ENCODE peak calls at places on chromosomes 16 and 17, in seven cellular contexts. F, D, T, A, M, P and S are unnamed samples.
A peak's percentile ranks its signal among the peaks of the same experiment; 100 is the strongest.

GRCh38 chr16:30054451-30054850 is 11.1 kb upstream of the ALDOA start:
- DNase-seq in M (no peak), T (no peak), A (no peak), D (no peak), F (no peak), P (no peak), S (no peak)

GRCh38 chr16:29899516-29900101 is at the start of gene SEZ6L2:
- DNase-seq in A (peak; percentile 84), T (no peak), F (peak; percentile 84), D (peak; percentile 48), M (peak; percentile 73), P (no peak), S (peak; percentile 75)

GRCh38 chr17:78748730-78749317 is 33.2 kb downstream of the CYTH1 start:
- DNase-seq in M (no peak), F (no peak), P (no peak), A (peak; percentile 90), T (peak; percentile 74), D (peak; percentile 100), S (no peak)

GRCh38 chr17:52660692-52661091 is 502.2 kb upstream of the CA10 start:
- DNase-seq in A (no peak), D (no peak), M (no peak), T (no peak), P (no peak), F (no peak), S (no peak)

GRCh38 chr16:75251280-75252048 is at the start of gene BCAR1:
- DNase-seq in M (peak; percentile 86), A (no peak), P (no peak), T (no peak), D (peak; percentile 50), F (peak; percentile 89), S (peak; percentile 91)

GRCh38 chr17:66964083-66964771 is at the start of gene CACNG4:
- DNase-seq in P (no peak), D (no peak), F (no peak), T (no peak), M (no peak), A (no peak), S (no peak)

GRCh38 chr17:40699880-40700279 is 3.7 kb downstream of the KRT24 start:
- DNase-seq in M (no peak), A (no peak), T (no peak), F (no peak), P (no peak), D (no peak), S (no peak)

GRCh38 chr17:75047398-75048098 is 523 bp downstream of the KCTD2 start:
- DNase-seq in D (peak; percentile 36), P (no peak), T (peak; percentile 14), F (peak; percentile 38), M (peak; percentile 54), A (peak; percentile 55), S (peak; percentile 61)

GRCh38 chr17:45935710-45936509 is 41.6 kb downstream of the MAPT start:
- DNase-seq in M (no peak), T (no peak), F (no peak), D (no peak), A (no peak), P (no peak), S (no peak)

GRCh38 chr17:48162305-48162934 is 54.9 kb downstream of the SNX11 start:
- DNase-seq in P (no peak), D (no peak), A (no peak), F (no peak), T (no peak), M (no peak), S (no peak)

GRCh38 chr16:49698931-49699715 is 156.8 kb downstream of the ZNF423 start:
- DNase-seq in D (no peak), F (no peak), M (no peak), P (no peak), A (no peak), T (no peak), S (no peak)

GRCh38 chr17:62109378-62109902 is 44.4 kb upstream of the MED13 start:
- DNase-seq in D (peak; percentile 96), A (peak; percentile 79), M (peak; percentile 0), P (no peak), F (peak; percentile 18), T (peak; percentile 17), S (peak; percentile 91)

GRCh38 chr16:19392352-19392751 is 25.3 kb upstream of the TMC5 start:
- DNase-seq in F (no peak), P (no peak), A (no peak), D (no peak), T (no peak), M (no peak), S (no peak)

GRCh38 chr17:58184308-58184985 is 8.1 kb upstream of the EPX start:
- DNase-seq in A (no peak), F (peak; percentile 15), P (no peak), D (peak; percentile 88), T (no peak), M (no peak), S (no peak)

GRCh38 chr17:77375917-77376651 is 235.3 kb downstream of the SEC14L1 start:
- DNase-seq in F (no peak), T (peak; percentile 36), D (no peak), M (peak; percentile 55), A (peak; percentile 89), P (no peak), S (no peak)

GRCh38 chr17:58375811-58376210 is 23.8 kb upstream of the SUPT4H1 start:
- DNase-seq in M (no peak), P (no peak), A (no peak), F (no peak), D (no peak), T (no peak), S (no peak)

GRCh38 chr16:2048116-2048543 is 345 bp downstream of the TSC2 start:
- DNase-seq in M (no peak), P (no peak), D (no peak), F (no peak), T (no peak), A (no peak), S (no peak)

GRCh38 chr16:81266680-81267095 is 28.2 kb downstream of the BCO1 start:
- DNase-seq in D (no peak), A (no peak), M (no peak), P (no peak), F (no peak), T (no peak), S (no peak)

GRCh38 chr16:12340151-12340733 is 363.7 kb downstream of the SNX29 start:
- DNase-seq in P (no peak), F (no peak), A (peak; percentile 51), M (no peak), D (no peak), T (no peak), S (peak; percentile 65)

GRCh38 chr17:17460038-17460437 is 16.8 kb upstream of the MED9 start:
- DNase-seq in F (no peak), P (no peak), A (no peak), M (no peak), T (no peak), D (no peak), S (no peak)

GRCh38 chr17:47188266-47188665 is 829 bp downstream of the CDC27 start:
- DNase-seq in M (no peak), P (no peak), A (peak; percentile 34), D (peak; percentile 24), T (no peak), F (peak; percentile 9), S (peak; percentile 72)

GRCh38 chr17:70110443-70110880 is 35.4 kb downstream of the KCNJ16 start:
- DNase-seq in M (no peak), P (no peak), A (no peak), D (no peak), F (no peak), T (no peak), S (no peak)

GRCh38 chr17:36509272-36509985 is 22.9 kb downstream of the ZNHIT3 start:
- DNase-seq in P (no peak), A (no peak), F (no peak), M (no peak), T (no peak), D (no peak), S (no peak)

GRCh38 chr17:49523706-49524472 is 28.8 kb downstream of the NGFR start:
- DNase-seq in M (no peak), D (no peak), P (no peak), F (no peak), T (no peak), A (peak; percentile 54), S (peak; percentile 67)

GRCh38 chr17:50279181-50279526 is 4.9 kb downstream of the TMEM92 start:
- DNase-seq in T (no peak), D (no peak), A (no peak), F (no peak), P (no peak), M (no peak), S (no peak)

GRCh38 chr16:70267516-70267915 is 15.8 kb upstream of the EXOSC6 start:
- DNase-seq in D (peak; percentile 81), T (no peak), P (no peak), M (no peak), A (peak; percentile 49), F (no peak), S (peak; percentile 58)

GRCh38 chr17:78868391-78868790 is 27.8 kb upstream of the USP36 start:
- DNase-seq in P (no peak), T (no peak), A (no peak), D (no peak), F (no peak), M (no peak), S (no peak)

GRCh38 chr17:46832306-46832895 is 13.9 kb upstream of the WNT3 start:
- DNase-seq in A (no peak), D (no peak), F (peak; percentile 71), M (peak; percentile 79), T (no peak), P (no peak), S (no peak)

GRCh38 chr17:39101139-39101538 is 50.3 kb downstream of the PLXDC1 start:
- DNase-seq in A (no peak), T (no peak), D (no peak), F (no peak), P (no peak), M (no peak), S (no peak)

GRCh38 chr17:77280304-77280910 is 139.6 kb downstream of the SEC14L1 start:
- DNase-seq in T (no peak), A (no peak), F (no peak), M (no peak), D (no peak), P (no peak), S (no peak)

GRCh38 chr16:396605-397004 is 394 bp upstream of the NME4 start:
- DNase-seq in A (no peak), D (peak; percentile 45), P (no peak), M (no peak), F (no peak), T (no peak), S (peak; percentile 67)

GRCh38 chr16:88508868-88509748 is 56.0 kb downstream of the ZFPM1 start:
- DNase-seq in P (no peak), A (no peak), T (no peak), M (no peak), F (no peak), D (no peak), S (no peak)

GRCh38 chr16:85430523-85431381 is 182.4 kb upstream of the GSE1 start:
- DNase-seq in F (no peak), A (no peak), D (no peak), M (no peak), P (no peak), T (no peak), S (no peak)

GRCh38 chr17:79192503-79193500 is 118.2 kb downstream of the ENGASE start:
- DNase-seq in T (no peak), P (no peak), M (no peak), F (peak; percentile 80), D (peak; percentile 42), A (peak; percentile 68), S (peak; percentile 70)

GRCh38 chr16:19294156-19294649 is 8.7 kb downstream of the CLEC19A start:
- DNase-seq in T (no peak), F (no peak), P (no peak), M (peak; percentile 23), A (no peak), D (no peak), S (no peak)

GRCh38 chr17:50501906-50502642 is 6.2 kb upstream of the MYCBPAP start:
- DNase-seq in P (no peak), F (no peak), T (no peak), D (no peak), M (no peak), A (no peak), S (no peak)

GRCh38 chr17:75637143-75637538 is 3.9 kb downstream of the SMIM5 start:
- DNase-seq in P (no peak), M (peak; percentile 59), F (no peak), T (no peak), D (no peak), A (no peak), S (no peak)

GRCh38 chr16:73315645-73316044 is 267.7 kb upstream of the ZFHX3 start:
- DNase-seq in D (no peak), A (no peak), M (no peak), F (no peak), P (no peak), T (no peak), S (peak; percentile 68)